ENCODE peak calls at places on chromosomes 3 and 15, in ten cellular contexts. L is stimulated activated CD4-positive, alpha-beta T cell treated with anti-CD3 and anti-CD28 coated beads, TNF-alpha, amount 100 ng/mL, for 24 hours; D is memory B cell; A is progenitor cell of endocrine pancreas; P is GM13977; O is activated T-cell treated with anti-CD3 and anti-CD28 coated beads, Interleukin-2, amount 50 U/mL, for 24 hours; U is naive thymus-derived CD8-positive, alpha-beta T cell; K is osteoblast; R is activated B cell treated with CpG ODN at 0.5 μM for 24 hours; H is iris pigment epithelial cell. I is an unnamed sample.

GRCh38 chr15:84836859-84837258 is 19.7 kb downstream of the ALPK3 start:
- DNase-seq in L (no peak), D (no peak), A (no peak), P (no peak), O (no peak), U (no peak), K (no peak), R (no peak), H (no peak), I (no peak)

GRCh38 chr15:33132722-33133345 is 61.7 kb downstream of the FMN1 start:
- DNase-seq in L (no peak), D (no peak), A (peak; percentile 22), P (peak; percentile 16), O (no peak), U (peak; percentile 29), K (peak; percentile 78), R (no peak), H (peak; percentile 65), I (no peak)

GRCh38 chr15:33215941-33216872 is 21.7 kb upstream of the FMN1 start:
- DNase-seq in L (no peak), D (no peak), A (no peak), P (peak; percentile 37), O (no peak), U (peak; percentile 19), K (no peak), R (no peak), H (peak; percentile 50), I (no peak)

GRCh38 chr3:63193647-63194046 is 84.5 kb upstream of the SYNPR start:
- DNase-seq in L (no peak), D (no peak), A (no peak), P (no peak), O (no peak), U (no peak), K (no peak), R (no peak), H (peak; percentile 24), I (no peak)

GRCh38 chr15:66815322-66815721 is 113.3 kb downstream of the SMAD6 start:
- DNase-seq in L (no peak), D (no peak), A (no peak), P (no peak), O (no peak), U (no peak), K (peak; percentile 89), R (no peak), H (peak; percentile 97), I (no peak)

GRCh38 chr3:27105904-27106303 is 263.3 kb downstream of the NEK10 start:
- DNase-seq in L (no peak), D (no peak), A (no peak), P (no peak), O (no peak), U (no peak), K (peak; percentile 10), R (no peak), H (no peak), I (no peak)

GRCh38 chr15:52760562-52760961 is 29.6 kb downstream of the ONECUT1 start:
- DNase-seq in L (no peak), D (no peak), A (no peak), P (no peak), O (no peak), U (no peak), K (no peak), R (no peak), H (no peak), I (no peak)

GRCh38 chr3:31086698-31087097 is 192.2 kb upstream of the GADL1 start:
- DNase-seq in L (no peak), D (no peak), A (no peak), P (no peak), O (no peak), U (no peak), K (no peak), R (no peak), H (no peak), I (no peak)

GRCh38 chr15:100929641-100930042 is 10.5 kb downstream of the LRRK1 start:
- DNase-seq in L (no peak), D (no peak), A (no peak), P (no peak), O (no peak), U (no peak), K (no peak), R (no peak), H (no peak), I (peak; percentile 66)

GRCh38 chr3:95797081-95797480 is 1017.3 kb upstream of the EPHA6 start:
- DNase-seq in L (no peak), D (no peak), A (no peak), P (no peak), O (no peak), U (no peak), K (no peak), R (no peak), H (no peak), I (no peak)

GRCh38 chr3:53109822-53110771 is 20.1 kb downstream of the RFT1 start:
- DNase-seq in L (no peak), D (no peak), A (no peak), P (no peak), O (peak; percentile 47), U (peak; percentile 20), K (no peak), R (no peak), H (peak; percentile 95), I (no peak)

GRCh38 chr3:122679085-122679466 is 1.6 kb upstream of the PARP14 start:
- DNase-seq in L (peak; percentile 62), D (peak; percentile 73), A (peak; percentile 58), P (peak; percentile 57), O (peak; percentile 81), U (peak; percentile 86), K (peak; percentile 88), R (peak; percentile 52), H (peak; percentile 76), I (peak; percentile 90)

GRCh38 chr15:83670628-83671027 is 16.7 kb downstream of the ADAMTSL3 start:
- DNase-seq in L (no peak), D (no peak), A (no peak), P (no peak), O (no peak), U (no peak), K (peak; percentile 68), R (no peak), H (no peak), I (no peak)

GRCh38 chr15:48647963-48648362 is 2.5 kb upstream of the FBN1 start:
- DNase-seq in L (no peak), D (no peak), A (no peak), P (peak; percentile 5), O (no peak), U (no peak), K (peak; percentile 77), R (no peak), H (peak; percentile 36), I (no peak)

GRCh38 chr3:37257581-37257980 is 83.2 kb upstream of the LRRFIP2 start:
- DNase-seq in L (no peak), D (no peak), A (no peak), P (no peak), O (no peak), U (no peak), K (no peak), R (no peak), H (no peak), I (no peak)

GRCh38 chr15:60798821-60799220 is 319.9 kb upstream of the ICE2 start:
- DNase-seq in L (peak; percentile 40), D (no peak), A (no peak), P (peak; percentile 36), O (peak; percentile 61), U (no peak), K (peak; percentile 90), R (no peak), H (peak; percentile 89), I (no peak)

GRCh38 chr3:114967168-114967567 is 179.9 kb downstream of the ZBTB20 start:
- DNase-seq in L (no peak), D (no peak), A (no peak), P (no peak), O (no peak), U (no peak), K (no peak), R (no peak), H (no peak), I (no peak)

GRCh38 chr15:63677778-63678177 is 80.6 kb downstream of the FBXL22 start:
- DNase-seq in L (no peak), D (no peak), A (no peak), P (no peak), O (no peak), U (no peak), K (no peak), R (no peak), H (no peak), I (no peak)

GRCh38 chr3:18827664-18828063 is 320.6 kb upstream of the KCNH8 start:
- DNase-seq in L (no peak), D (no peak), A (no peak), P (no peak), O (no peak), U (peak; percentile 17), K (no peak), R (no peak), H (no peak), I (no peak)